ENCODE peak calls at places on chromosome 1, in ten cellular contexts. Q is ovary; G is astrocyte of the cerebellum; W is GM06990; Y is activated CD4-positive, alpha-beta T cell treated with anti-CD3 and anti-CD28 coated beads, Interleukin-2, amount 50 U/mL, for 1 hour; V is T47D; U is Peyer's patch; K is CD8-positive, alpha-beta T cell; T is NCI-H446 treated with DMSO at 0.1 percent for 48 hours; D is stimulated activated CD8-positive, alpha-beta memory T cell treated with anti-CD3 and anti-CD28 coated beads, Interleukin-4, amount 100 ng/mL, for 1 hour. E is an unnamed sample.

GRCh38 chr1:214192825-214193643 is 87.9 kb upstream of the SMYD2 start:
- DNase-seq in Q (no peak), G (no peak), W (no peak), Y (no peak), V (no peak), U (no peak), K (no peak), T (no peak), D (no peak), E (no peak)

GRCh38 chr1:1594602-1594981 is 5.3 kb downstream of the FNDC10 start:
- DNase-seq in Q (no peak), G (no peak), W (no peak), Y (no peak), V (no peak), U (no peak), K (no peak), T (no peak), D (no peak), E (no peak)

GRCh38 chr1:228397454-228397786 is 9.2 kb downstream of the TRIM11 start:
- DNase-seq in Q (no peak), G (no peak), W (no peak), Y (no peak), V (no peak), U (no peak), K (no peak), T (no peak), D (no peak), E (no peak)

GRCh38 chr1:241701483-241702290 is 49.6 kb downstream of the WDR64 start:
- DNase-seq in Q (no peak), G (no peak), W (no peak), Y (no peak), V (no peak), U (no peak), K (no peak), T (no peak), D (no peak), E (no peak)

GRCh38 chr1:151166506-151166956 is 587 bp downstream of the SCNM1 start:
- DNase-seq in Q (no peak), G (no peak), W (no peak), Y (no peak), V (no peak), U (no peak), K (no peak), T (no peak), D (no peak), E (no peak)

GRCh38 chr1:234589854-234590620 is 19.9 kb downstream of the IRF2BP2 start:
- DNase-seq in Q (no peak), G (no peak), W (no peak), Y (no peak), V (no peak), U (no peak), K (no peak), T (no peak), D (no peak), E (no peak)

GRCh38 chr1:186739515-186739914 is 59.3 kb upstream of the PTGS2 start:
- DNase-seq in Q (no peak), G (no peak), W (no peak), Y (no peak), V (no peak), U (no peak), K (no peak), T (no peak), D (no peak), E (no peak)

GRCh38 chr1:203217139-203217621 is 12.3 kb downstream of the CHIT1 start:
- DNase-seq in Q (no peak), G (no peak), W (no peak), Y (no peak), V (no peak), U (no peak), K (no peak), T (no peak), D (no peak), E (no peak)

GRCh38 chr1:34500451-34500850 is 254.4 kb upstream of the GJB5 start:
- DNase-seq in Q (no peak), G (no peak), W (no peak), Y (no peak), V (peak), U (no peak), K (no peak), T (no peak), D (no peak), E (no peak)

E was measured in stimulated activated CD4-positive, alpha-beta T cell treated with anti-CD3 and anti-CD28 coated beads, Interleukin-12 subunit alpha, Interleukin-12 subunit beta, amount 100 ng/mL, for 4 hours.